ENCODE peak calls at places on chromosomes 1 and 21, in ten cellular contexts. R is WERI-Rb-1, F is cardiac muscle cell, C is adrenal gland, T is spleen, Z is thoracic aorta, G is neural progenitor cell, J is fibroblast of lung, O is endothelial cell of umbilical vein, Y is ovary. Q is an unnamed sample.

GRCh38 chr1:193794239-193794638 is 607.8 kb upstream of the B3GALT2 start:
- DNase-seq in R (no peak), F (peak; percentile 26), C (no peak), T (no peak), Z (no peak), G (peak; percentile 13), J (peak; percentile 50), O (no peak), Y (no peak), Q (no peak)

GRCh38 chr1:25743164-25744139 is 56.5 kb upstream of the SELENON start:
- DNase-seq in R (peak; percentile 96), F (peak; percentile 94), C (peak; percentile 90), T (peak; percentile 83), Z (peak; percentile 83), G (no peak), J (peak; percentile 84), O (peak; percentile 79), Y (peak; percentile 92), Q (no peak)

GRCh38 chr1:179105393-179105792 is 23.5 kb downstream of the TOR3A start:
- DNase-seq in R (peak; percentile 86), F (no peak), C (no peak), T (no peak), Z (no peak), G (peak; percentile 41), J (no peak), O (no peak), Y (no peak), Q (no peak)

GRCh38 chr1:220893701-220894024 is 14.4 kb downstream of the HLX start:
- DNase-seq in R (no peak), F (no peak), C (no peak), T (no peak), Z (no peak), G (peak; percentile 6), J (no peak), O (no peak), Y (no peak), Q (no peak)

GRCh38 chr1:181097242-181097641 is 8.7 kb downstream of the IER5 start:
- DNase-seq in R (no peak), F (no peak), C (no peak), T (no peak), Z (no peak), G (no peak), J (no peak), O (no peak), Y (no peak), Q (no peak)

GRCh38 chr1:21378705-21379494 is 61.0 kb upstream of the NBPF3 start:
- DNase-seq in R (no peak), F (no peak), C (no peak), T (no peak), Z (no peak), G (no peak), J (no peak), O (no peak), Y (no peak), Q (no peak)

GRCh38 chr21:30800605-30801004 is 12.5 kb downstream of the KRTAP8-1 start:
- DNase-seq in R (no peak), F (no peak), C (no peak), T (no peak), Z (no peak), G (no peak), J (no peak), O (no peak), Y (no peak), Q (no peak)

GRCh38 chr21:39218082-39218409 is 34.8 kb upstream of the PSMG1 start:
- DNase-seq in R (no peak), F (no peak), C (no peak), T (no peak), Z (no peak), G (no peak), J (no peak), O (no peak), Y (no peak), Q (no peak)

GRCh38 chr21:20023199-20023598 is 975.0 kb upstream of the NCAM2 start:
- DNase-seq in R (no peak), F (no peak), C (no peak), T (no peak), Z (no peak), G (no peak), J (no peak), O (no peak), Y (no peak), Q (no peak)

GRCh38 chr21:35321322-35322200 is 272.5 kb upstream of the RUNX1 start:
- DNase-seq in R (no peak), F (no peak), C (no peak), T (no peak), Z (no peak), G (no peak), J (no peak), O (no peak), Y (no peak), Q (no peak)

GRCh38 chr21:28464095-28464494 is 528.6 kb downstream of the LTN1 start:
- DNase-seq in R (no peak), F (no peak), C (no peak), T (no peak), Z (no peak), G (no peak), J (no peak), O (no peak), Y (no peak), Q (no peak)

GRCh38 chr1:169601096-169601881 is 15.0 kb upstream of the F5 start:
- DNase-seq in R (peak; percentile 5), F (peak; percentile 59), C (no peak), T (no peak), Z (no peak), G (peak; percentile 20), J (peak; percentile 28), O (peak; percentile 66), Y (no peak), Q (no peak)

GRCh38 chr1:234823191-234824176 is 213.5 kb upstream of the IRF2BP2 start:
- DNase-seq in R (no peak), F (no peak), C (no peak), T (no peak), Z (no peak), G (no peak), J (no peak), O (no peak), Y (no peak), Q (peak; percentile 79)

GRCh38 chr1:240956424-240956823 is 344.5 kb upstream of the GREM2 start:
- DNase-seq in R (no peak), F (no peak), C (no peak), T (no peak), Z (no peak), G (no peak), J (no peak), O (no peak), Y (no peak), Q (no peak)

GRCh38 chr1:145991799-145992412 is 4.5 kb downstream of the TXNIP start:
- DNase-seq in R (no peak), F (no peak), C (no peak), T (no peak), Z (no peak), G (no peak), J (peak; percentile 55), O (no peak), Y (no peak), Q (peak; percentile 73)

GRCh38 chr1:93749894-93750301 is 68.3 kb upstream of the BCAR3 start:
- DNase-seq in R (no peak), F (peak; percentile 34), C (no peak), T (no peak), Z (no peak), G (peak; percentile 39), J (no peak), O (peak; percentile 15), Y (no peak), Q (no peak)

GRCh38 chr1:196009362-196009761 is 598.9 kb downstream of the KCNT2 start:
- DNase-seq in R (no peak), F (no peak), C (no peak), T (no peak), Z (no peak), G (no peak), J (no peak), O (no peak), Y (no peak), Q (no peak)

GRCh38 chr1:32464716-32465540 is at the start of gene ZBTB8B:
- DNase-seq in R (peak; percentile 96), F (peak; percentile 90), C (peak; percentile 81), T (peak; percentile 79), Z (no peak), G (peak; percentile 98), J (peak; percentile 78), O (peak; percentile 68), Y (peak; percentile 83), Q (no peak)

GRCh38 chr1:115112496-115113375 is 23.4 kb upstream of the TSPAN2 start:
- DNase-seq in R (peak; percentile 47), F (peak; percentile 37), C (peak; percentile 31), T (peak; percentile 82), Z (no peak), G (peak; percentile 69), J (no peak), O (peak; percentile 25), Y (peak; percentile 34), Q (peak; percentile 64)

GRCh38 chr1:27816921-27817630 is 13.5 kb upstream of the PPP1R8 start:
- DNase-seq in R (no peak), F (peak; percentile 79), C (no peak), T (no peak), Z (no peak), G (no peak), J (peak; percentile 32), O (no peak), Y (no peak), Q (no peak)
- H3K36me3 ChIP-seq in R (peaks cover 25% of the 10 kb centered on the region), F (peaks cover 8% of the 10 kb centered on the region), C (peaks cover 71% of the 10 kb centered on the region), T (peaks cover 99% of the 10 kb centered on the region), Z (peaks cover 60% of the 10 kb centered on the region), G (no peaks in the 10 kb centered on the region), J (peaks cover 3% of the 10 kb centered on the region), O (peaks cover 23% of the 10 kb centered on the region), Y (no peaks in the 10 kb centered on the region), Q (no peaks in the 10 kb centered on the region)

GRCh38 chr1:51861669-51862068 is 16.9 kb downstream of the NRDC start:
- DNase-seq in R (no peak), F (no peak), C (no peak), T (no peak), Z (no peak), G (no peak), J (no peak), O (no peak), Y (no peak), Q (no peak)
- TF ChIP-seq CTCF in R (no peak), F (no peak), C (no peak), T (no peak), Z (no peak), G (no peak), J (no peak), O (no peak), Y (no peak), Q (no peak)

GRCh38 chr21:44911066-44911383 is 9.7 kb downstream of the ITGB2 start:
- DNase-seq in R (no peak), F (no peak), C (no peak), T (no peak), Z (no peak), G (no peak), J (no peak), O (no peak), Y (no peak), Q (no peak)
- H3K27ac ChIP-seq in R (no peak overlapping the region), F (no peak overlapping the region), C (no peak overlapping the region), T (peak overlapping the region; percentile 93), Z (no peak overlapping the region), G (no peak overlapping the region), J (no peak overlapping the region), O (no peak overlapping the region), Y (no peak overlapping the region), Q (peak overlapping the region; percentile 70)

DNA sequence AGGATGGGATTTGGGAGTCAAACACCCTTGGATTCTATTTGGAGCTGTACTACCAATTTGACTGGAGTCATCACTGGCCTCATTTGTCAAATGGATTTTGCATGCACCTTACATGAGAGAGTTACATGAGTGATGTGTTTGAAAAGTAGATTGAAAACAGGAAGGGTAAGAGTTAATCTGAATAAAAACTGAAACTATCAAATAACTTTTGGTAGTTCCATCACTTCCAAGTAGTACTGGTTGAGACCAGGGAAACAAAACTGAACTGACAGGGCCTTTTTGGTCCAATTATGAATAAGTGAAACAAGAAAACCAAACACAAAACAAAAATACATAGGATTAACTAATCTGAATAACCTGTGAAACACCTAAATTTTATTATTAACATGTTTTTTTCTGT is 30.2 kb downstream of the NUCKS1 start:
- DNase-seq in R (no peak), F (no peak), C (no peak), T (no peak), Z (no peak), G (no peak), J (no peak), O (no peak), Y (no peak), Q (no peak)
- H3K36me3 ChIP-seq in R (peaks cover 100% of the 10 kb centered on the region), F (peaks cover 89% of the 10 kb centered on the region), C (peaks cover 73% of the 10 kb centered on the region), T (peaks cover 100% of the 10 kb centered on the region), Z (peaks cover 42% of the 10 kb centered on the region), G (peaks cover 50% of the 10 kb centered on the region), J (peaks cover 12% of the 10 kb centered on the region), O (peaks cover 47% of the 10 kb centered on the region), Y (no peaks in the 10 kb centered on the region), Q (no peaks in the 10 kb centered on the region)